ENCODE peak calls at places on chromosomes 2 and 18, in seven cellular contexts. U is right lobe of liver, M is prostate gland, V is heart right ventricle, G is RWPE1, W is mesendoderm, R is thyroid gland. B is an unnamed sample.

GRCh38 chr2:160197587-160197986 is 2.5 kb downstream of the ITGB6 start:
- DNase-seq in M (no peak), V (no peak), W (no peak), G (no peak), R (no peak), U (no peak), B (no peak)

GRCh38 chr2:38037757-38038615 is 38.0 kb downstream of the CYP1B1 start:
- DNase-seq in M (peak), U (no peak), R (peak), G (no peak), W (peak), V (peak), B (peak)

GRCh38 chr2:233105156-233105895 is 45.2 kb downstream of the INPP5D start:
- DNase-seq in R (no peak), W (no peak), V (no peak), G (no peak), M (no peak), U (no peak), B (no peak)

GRCh38 chr18:28013064-28013463 is 163.9 kb downstream of the CDH2 start:
- DNase-seq in G (no peak), R (no peak), V (no peak), W (no peak), U (no peak), M (no peak), B (no peak)

GRCh38 chr2:203858176-203858575 is 9.4 kb upstream of the CTLA4 start:
- DNase-seq in V (no peak), M (no peak), U (no peak), R (no peak), W (no peak), G (no peak), B (no peak)

GRCh38 chr2:172261292-172261691 is 158.6 kb upstream of the DLX2 start:
- DNase-seq in G (peak), R (no peak), U (no peak), W (no peak), V (no peak), M (no peak), B (no peak)

GRCh38 chr2:231300020-231300721 is 95.3 kb upstream of the B3GNT7 start:
- DNase-seq in U (no peak), R (no peak), M (peak), W (no peak), G (no peak), V (no peak), B (no peak)

GRCh38 chr2:136764397-136765255 is 719 bp upstream of the THSD7B start:
- DNase-seq in V (no peak), G (peak), W (peak), R (no peak), M (peak), U (no peak), B (no peak)

GRCh38 chr2:144515694-144516416 is 4.1 kb downstream of the ZEB2 start:
- DNase-seq in W (no peak), M (no peak), R (no peak), U (peak), G (no peak), V (peak), B (no peak)

GRCh38 chr2:201235865-201236811 is 24.2 kb upstream of the CASP8 start:
- DNase-seq in U (no peak), R (peak), V (peak), G (peak), M (peak), W (peak), B (no peak)

GRCh38 chr2:29218071-29218470 is 102.9 kb downstream of the CLIP4 start:
- DNase-seq in U (no peak), M (no peak), R (no peak), G (no peak), V (no peak), W (no peak), B (no peak)

GRCh38 chr2:168343586-168343985 is 96.2 kb upstream of the STK39 start:
- DNase-seq in W (no peak), U (no peak), M (no peak), V (no peak), R (no peak), G (peak), B (no peak)

GRCh38 chr2:228652366-228652765 is 470.9 kb upstream of the SPHKAP start:
- DNase-seq in M (no peak), U (no peak), G (no peak), V (no peak), W (peak), R (no peak), B (no peak)

GRCh38 chr2:178306351-178307073 is 112.2 kb downstream of the OSBPL6 start:
- DNase-seq in G (peak), R (peak), U (peak), W (peak), M (peak), V (peak), B (no peak)

GRCh38 chr2:226963528-226963927 is 127.7 kb downstream of the RHBDD1 start:
- DNase-seq in W (peak), V (no peak), R (no peak), U (no peak), G (peak), M (no peak), B (no peak)

GRCh38 chr2:101253013-101253712 is 477 bp downstream of the CNOT11 start:
- DNase-seq in R (peak), G (peak), M (peak), W (peak), V (peak), U (peak), B (no peak)

GRCh38 chr2:45469314-45470099 is 141.6 kb downstream of the SRBD1 start:
- DNase-seq in U (no peak), R (no peak), M (peak), G (peak), V (no peak), W (no peak), B (no peak)

GRCh38 chr2:27860111-27860510 is 30.1 kb downstream of the RBKS start:
- DNase-seq in W (no peak), R (no peak), U (no peak), G (peak), V (no peak), M (no peak), B (no peak)

GRCh38 chr18:25686960-25687520 is 335.1 kb upstream of the ZNF521 start:
- DNase-seq in R (no peak), M (no peak), V (no peak), G (no peak), U (no peak), W (no peak), B (no peak)

GRCh38 chr2:171595896-171596295 is 73.6 kb downstream of the CYBRD1 start:
- DNase-seq in U (no peak), V (no peak), W (no peak), G (peak), R (no peak), M (no peak), B (no peak)

GRCh38 chr2:88350641-88351601 is 101.6 kb downstream of the FOXI3 start:
- DNase-seq in R (peak), M (peak), U (peak), G (peak), V (peak), W (peak), B (no peak)

GRCh38 chr2:206783718-206784117 is 18.3 kb downstream of the FASTKD2 start:
- DNase-seq in W (peak), U (no peak), R (no peak), M (no peak), G (no peak), V (no peak), B (no peak)

GRCh38 chr2:16661936-16662335 is 3.7 kb downstream of the CYRIA start:
- DNase-seq in W (no peak), R (no peak), V (no peak), G (no peak), M (no peak), U (no peak), B (no peak)

GRCh38 chr2:63665806-63666205 is 77.0 kb downstream of the MDH1 start:
- DNase-seq in V (no peak), G (no peak), R (no peak), M (no peak), U (no peak), W (peak), B (no peak)
- H3K27ac ChIP-seq in V (no peak), G (no peak), R (no peak), M (no peak), U (no peak), W (no peak), B (no peak)

DNA sequence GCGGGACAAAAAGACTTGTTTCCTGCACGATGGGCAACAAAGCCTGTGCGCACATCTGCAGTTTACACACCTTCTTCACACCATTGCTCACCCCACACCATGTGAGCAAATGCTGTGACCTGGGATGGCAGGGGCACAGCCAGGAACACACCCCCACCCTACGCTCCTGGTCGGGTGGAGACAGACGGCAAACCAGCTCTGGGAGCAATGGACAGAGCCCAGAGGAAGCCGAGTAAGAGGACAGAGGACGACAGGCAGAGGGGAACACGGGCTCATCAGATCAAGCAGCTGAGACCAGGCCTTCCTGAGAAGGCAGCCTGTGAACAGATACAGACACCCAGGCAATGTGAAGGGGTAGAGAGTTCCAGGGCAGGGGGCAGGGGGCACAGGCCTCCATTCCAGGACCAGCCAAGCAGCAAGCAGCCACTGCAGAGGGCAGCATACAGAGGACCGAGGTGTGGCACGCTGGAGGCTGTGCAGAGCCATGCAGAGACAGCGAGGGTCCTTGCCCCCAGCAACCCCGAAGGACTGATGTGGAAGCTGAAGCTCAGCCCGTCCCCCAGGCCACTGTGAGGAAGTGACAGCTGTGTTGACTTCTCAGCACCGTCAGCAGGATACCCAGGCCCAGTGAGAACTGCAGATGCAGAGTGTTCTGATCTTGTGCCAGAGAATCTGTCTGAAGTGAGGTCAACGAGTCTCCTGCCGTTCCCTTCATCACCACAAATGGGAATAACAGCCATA is 46.2 kb downstream of the PARD6G start:
- DNase-seq in G (no peak), V (no peak), U (no peak), R (no peak), M (no peak), W (no peak), B (no peak)
- H3K27ac ChIP-seq in G (no peak), V (no peak), U (no peak), R (no peak), M (peak), W (no peak), B (peak)

GRCh38 chr18:54239091-54239490 is 14.6 kb upstream of the MBD2 start:
- DNase-seq in G (no peak), U (no peak), R (no peak), M (no peak), V (no peak), W (no peak), B (no peak)
- H3K27ac ChIP-seq in G (no peak), U (peak), R (no peak), M (no peak), V (no peak), W (no peak), B (no peak)

GRCh38 chr18:48098007-48098406 is 167.5 kb upstream of the SMAD2 start:
- DNase-seq in R (no peak), U (no peak), W (no peak), G (peak), V (no peak), M (no peak), B (no peak)

GRCh38 chr18:48099481-48100167 is 169.2 kb upstream of the SMAD2 start:
- DNase-seq in V (no peak), W (no peak), U (no peak), G (no peak), M (no peak), R (peak), B (no peak)

GRCh38 chr18:48100712-48101165 is 170.3 kb upstream of the SMAD2 start:
- DNase-seq in W (peak), G (no peak), R (no peak), U (no peak), V (no peak), M (no peak), B (no peak)

GRCh38 chr18:48100168-48100495 is 169.7 kb upstream of the SMAD2 start:
- DNase-seq in V (no peak), R (no peak), U (no peak), G (no peak), W (no peak), M (no peak), B (no peak)

DNA sequence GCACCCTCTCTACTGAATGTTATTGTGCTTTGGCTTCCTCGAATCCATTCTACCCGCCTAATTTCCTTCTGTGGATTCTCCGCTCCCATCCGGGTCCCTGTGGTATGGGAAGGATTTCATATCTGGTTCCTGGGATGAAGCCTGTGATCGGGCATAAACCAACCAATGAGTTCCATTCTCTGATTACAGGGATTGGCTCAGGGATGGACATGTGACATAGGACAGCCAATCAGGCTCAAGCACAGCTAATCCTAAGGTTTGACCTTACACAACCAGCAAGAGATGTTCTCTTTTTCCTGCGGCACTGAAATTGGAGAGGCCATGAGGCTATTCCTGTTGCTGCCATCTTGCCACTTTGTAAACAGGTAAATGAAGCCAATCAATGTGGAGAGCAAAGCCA is 168.1 kb upstream of the SMAD2 start:
- DNase-seq in U (no peak), G (no peak), W (no peak), V (no peak), M (no peak), R (no peak), B (no peak)
- H3K27ac ChIP-seq in U (no peak), G (no peak), W (no peak), V (no peak), M (no peak), R (no peak), B (no peak)

DNA sequence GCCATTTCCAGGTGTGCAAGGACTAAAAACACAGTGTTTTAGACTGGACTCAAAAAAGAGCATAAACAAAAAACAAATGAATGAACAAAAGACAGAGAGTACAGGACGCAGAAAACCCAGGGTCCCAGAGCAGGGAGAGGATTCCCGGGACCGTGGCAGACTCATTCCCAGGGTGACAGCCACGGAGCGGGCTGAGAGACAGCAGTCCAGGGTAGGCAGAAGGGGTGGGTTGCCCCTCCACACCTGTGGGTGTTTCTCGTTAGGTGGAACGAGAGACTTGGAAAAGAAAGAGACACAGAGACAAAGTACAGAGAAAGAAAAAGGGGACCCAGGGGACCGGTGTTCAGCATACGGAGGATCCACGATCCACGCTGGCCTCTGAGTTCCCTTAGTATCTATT is 273.4 kb downstream of the EIPR1 start:
- DNase-seq in W (no peak), R (no peak), V (no peak), U (no peak), M (no peak), G (no peak), B (no peak)
- H3K27ac ChIP-seq in W (no peak), R (no peak), V (no peak), U (no peak), M (no peak), G (no peak), B (no peak)

GRCh38 chr18:5159080-5159479 is 38.0 kb downstream of the AKAIN1 start:
- DNase-seq in R (no peak), U (no peak), M (no peak), G (no peak), W (no peak), V (no peak), B (no peak)
- H3K27ac ChIP-seq in R (no peak), U (no peak), M (no peak), G (no peak), W (no peak), V (no peak), B (no peak)

GRCh38 chr2:59884166-59884565 is 669.3 kb downstream of the BCL11A start:
- DNase-seq in V (no peak), W (no peak), R (no peak), M (no peak), U (no peak), G (no peak), B (no peak)
- H3K27ac ChIP-seq in V (no peak), W (no peak), R (no peak), M (no peak), U (no peak), G (no peak), B (no peak)

GRCh38 chr2:47519604-47520301 is 116.8 kb downstream of the MSH2 start:
- DNase-seq in V (no peak), G (no peak), R (no peak), U (no peak), M (no peak), W (no peak), B (peak)

GRCh38 chr2:47521666-47522285 is 118.8 kb downstream of the MSH2 start:
- DNase-seq in G (no peak), W (no peak), U (no peak), R (no peak), M (no peak), V (no peak), B (no peak)

GRCh38 chr2:47519147-47519537 is 116.2 kb downstream of the MSH2 start:
- DNase-seq in G (no peak), W (no peak), R (no peak), M (no peak), V (no peak), U (no peak), B (no peak)

GRCh38 chr2:47520302-47520630 is 117.3 kb downstream of the MSH2 start:
- DNase-seq in R (no peak), M (no peak), V (no peak), U (no peak), G (no peak), W (no peak), B (no peak)

DNA sequence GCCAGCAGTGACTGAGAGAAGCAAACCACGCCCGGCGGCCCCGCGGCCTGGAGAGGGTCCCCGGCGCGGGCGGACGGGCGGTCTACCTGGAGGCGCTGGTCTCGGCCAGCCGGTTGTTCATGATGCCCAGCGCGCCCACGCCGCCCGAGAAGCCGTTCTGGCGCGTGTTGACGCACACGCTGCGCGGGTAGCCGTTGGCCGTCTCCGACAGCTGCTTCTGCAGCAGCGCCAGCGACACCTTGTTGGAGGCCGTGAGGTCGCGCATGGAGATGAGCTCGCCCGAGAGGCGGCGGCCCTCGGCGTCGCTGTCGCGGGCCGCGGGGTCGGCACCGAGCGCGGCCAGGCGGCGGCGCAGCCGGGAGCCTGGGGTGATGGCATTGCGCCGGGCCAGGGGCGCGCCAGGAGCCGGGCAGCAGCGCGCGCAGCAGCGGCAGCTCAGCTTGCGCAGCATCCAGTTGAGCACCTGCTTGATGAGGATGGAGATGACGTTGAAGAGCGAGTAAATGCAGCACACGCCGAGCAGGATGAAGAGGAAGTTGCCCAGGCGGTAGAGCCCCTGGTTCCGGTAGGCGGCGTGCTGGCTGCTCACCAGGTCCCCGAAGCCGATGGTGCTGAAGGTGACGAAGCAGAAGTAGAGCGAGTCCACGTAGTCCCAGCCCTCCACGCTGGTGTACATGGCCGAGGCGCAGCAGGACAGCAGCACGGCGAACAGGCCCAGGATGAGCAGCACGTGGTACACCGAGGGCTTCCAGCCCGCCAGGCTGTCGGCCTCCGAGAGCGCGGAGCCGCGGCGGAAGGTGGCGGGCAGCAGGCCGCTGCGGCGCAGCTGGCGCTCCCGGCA is 118.1 kb downstream of the MSH2 start:
- DNase-seq in U (peak), G (peak), R (peak), M (peak), V (peak), W (no peak), B (peak)
- H3K27ac ChIP-seq in U (no peak), G (no peak), R (no peak), M (no peak), V (no peak), W (no peak), B (peak)

GRCh38 chr2:11585071-11585470 is 51.2 kb downstream of the GREB1 start:
- DNase-seq in V (no peak), G (no peak), M (no peak), W (no peak), R (no peak), U (peak), B (no peak)

GRCh38 chr2:11582526-11583202 is 48.8 kb downstream of the GREB1 start:
- DNase-seq in M (peak), U (no peak), W (peak), G (peak), V (peak), R (peak), B (peak)

GRCh38 chr2:11584530-11585056 is 50.7 kb downstream of the GREB1 start:
- DNase-seq in V (no peak), R (no peak), M (no peak), W (no peak), G (no peak), U (peak), B (no peak)

GRCh38 chr2:11583203-11583752 is 49.4 kb downstream of the GREB1 start:
- DNase-seq in U (peak), R (no peak), W (peak), G (no peak), M (no peak), V (peak), B (no peak)

GRCh38 chr2:11583840-11584529 is 50.1 kb downstream of the GREB1 start:
- DNase-seq in V (peak), G (peak), U (peak), W (peak), M (peak), R (peak), B (peak)
- H3K27ac ChIP-seq in V (peak), G (no peak), U (no peak), W (no peak), M (peak), R (no peak), B (no peak)